ENCODE peak calls at places on chromosome 17, in six cellular contexts. One of them, this sample, is unnamed.

GRCh38 chr17:62703269-62703775 is 75.9 kb downstream of the MRC2 start:
- DNase-seq in EL: peak; percentile 74
- DNase-seq in osteocyte: no peak
- DNase-seq in NCI-H460: peak; percentile 49
- DNase-seq in breast epithelium: peak; percentile 57
- DNase-seq in HT-29: peak; percentile 49
- DNase-seq in this sample: no peak

GRCh38 chr17:15271731-15272130 is 6.6 kb upstream of the PMP22 start:
- DNase-seq in osteocyte: no peak
- DNase-seq in breast epithelium: no peak
- DNase-seq in EL: no peak
- DNase-seq in HT-29: no peak
- DNase-seq in NCI-H460: no peak
- DNase-seq in this sample: no peak

GRCh38 chr17:83050651-83051422 is 28.6 kb upstream of the METRNL start:
- DNase-seq in EL: no peak
- DNase-seq in HT-29: no peak
- DNase-seq in osteocyte: no peak
- DNase-seq in NCI-H460: no peak
- DNase-seq in breast epithelium: no peak
- DNase-seq in this sample: no peak

GRCh38 chr17:18319604-18320256 is 4.6 kb downstream of the SMCR8 start:
- DNase-seq in NCI-H460: no peak
- DNase-seq in osteocyte: no peak
- DNase-seq in breast epithelium: no peak
- DNase-seq in HT-29: no peak
- DNase-seq in EL: peak; percentile 51
- DNase-seq in this sample: peak; percentile 31

GRCh38 chr17:15213381-15214087 is 51.6 kb downstream of the PMP22 start:
- DNase-seq in osteocyte: no peak
- DNase-seq in HT-29: peak; percentile 4
- DNase-seq in EL: peak; percentile 43
- DNase-seq in NCI-H460: peak; percentile 20
- DNase-seq in breast epithelium: no peak
- DNase-seq in this sample: no peak

GRCh38 chr17:73943416-73943770 is 260.1 kb upstream of the RPL38 start:
- DNase-seq in NCI-H460: no peak
- DNase-seq in osteocyte: peak; percentile 54
- DNase-seq in EL: no peak
- DNase-seq in HT-29: no peak
- DNase-seq in breast epithelium: no peak
- DNase-seq in this sample: no peak

GRCh38 chr17:80766290-80766689 is 221.7 kb downstream of the RPTOR start:
- DNase-seq in breast epithelium: no peak
- DNase-seq in NCI-H460: no peak
- DNase-seq in osteocyte: no peak
- DNase-seq in HT-29: no peak
- DNase-seq in EL: no peak
- DNase-seq in this sample: no peak

GRCh38 chr17:77322284-77322533 is 181.4 kb downstream of the SEC14L1 start:
- DNase-seq in breast epithelium: no peak
- DNase-seq in NCI-H460: no peak
- DNase-seq in HT-29: peak; percentile 50
- DNase-seq in osteocyte: no peak
- DNase-seq in EL: no peak
- DNase-seq in this sample: no peak

GRCh38 chr17:3796110-3796821 is 4.7 kb downstream of the ITGAE start:
- DNase-seq in EL: no peak
- DNase-seq in osteocyte: no peak
- DNase-seq in NCI-H460: no peak
- DNase-seq in HT-29: no peak
- DNase-seq in breast epithelium: peak; percentile 36
- DNase-seq in this sample: peak; percentile 74

GRCh38 chr17:42484304-42484703 is 25.6 kb downstream of the ATP6V0A1 start:
- DNase-seq in NCI-H460: no peak
- DNase-seq in EL: no peak
- DNase-seq in breast epithelium: peak; percentile 52
- DNase-seq in osteocyte: no peak
- DNase-seq in HT-29: no peak
- DNase-seq in this sample: peak; percentile 89

GRCh38 chr17:10631048-10631700 is 25.9 kb downstream of the MYH3 start:
- DNase-seq in breast epithelium: no peak
- DNase-seq in EL: peak; percentile 40
- DNase-seq in NCI-H460: peak; percentile 27
- DNase-seq in HT-29: no peak
- DNase-seq in osteocyte: no peak
- DNase-seq in this sample: peak; percentile 25

GRCh38 chr17:17053446-17054379 is 11.5 kb downstream of the MPRIP start:
- DNase-seq in osteocyte: no peak
- DNase-seq in EL: no peak
- DNase-seq in NCI-H460: no peak
- DNase-seq in HT-29: no peak
- DNase-seq in breast epithelium: no peak
- DNase-seq in this sample: no peak

GRCh38 chr17:36726199-36726598 is 124.8 kb downstream of the MRM1 start:
- DNase-seq in HT-29: no peak
- DNase-seq in osteocyte: no peak
- DNase-seq in NCI-H460: no peak
- DNase-seq in breast epithelium: no peak
- DNase-seq in EL: no peak
- DNase-seq in this sample: no peak

GRCh38 chr17:76267051-76267576 is 2.0 kb downstream of the UBALD2 start:
- DNase-seq in NCI-H460: no peak
- DNase-seq in osteocyte: no peak
- DNase-seq in breast epithelium: no peak
- DNase-seq in HT-29: no peak
- DNase-seq in EL: no peak
- DNase-seq in this sample: no peak

GRCh38 chr17:50547736-50548083 is 736 bp downstream of the SPATA20 start:
- DNase-seq in breast epithelium: no peak
- DNase-seq in HT-29: no peak
- DNase-seq in NCI-H460: no peak
- DNase-seq in EL: no peak
- DNase-seq in osteocyte: no peak
- DNase-seq in this sample: peak; percentile 37

GRCh38 chr17:59328534-59329095 is 2.8 kb upstream of the YPEL2 start:
- DNase-seq in NCI-H460: no peak
- DNase-seq in breast epithelium: no peak
- DNase-seq in HT-29: no peak
- DNase-seq in osteocyte: no peak
- DNase-seq in EL: no peak
- DNase-seq in this sample: no peak

GRCh38 chr17:54439816-54440215 is 460.8 kb upstream of the TOM1L1 start:
- DNase-seq in breast epithelium: no peak
- DNase-seq in NCI-H460: no peak
- DNase-seq in HT-29: no peak
- DNase-seq in EL: no peak
- DNase-seq in osteocyte: no peak
- DNase-seq in this sample: no peak

GRCh38 chr17:62950067-62950466 is 16.0 kb upstream of the TANC2 start:
- DNase-seq in NCI-H460: no peak
- DNase-seq in EL: peak; percentile 69
- DNase-seq in osteocyte: no peak
- DNase-seq in breast epithelium: no peak
- DNase-seq in HT-29: no peak
- DNase-seq in this sample: peak; percentile 94

GRCh38 chr17:19327039-19327776 is 35.3 kb downstream of the B9D1 start:
- DNase-seq in EL: peak; percentile 86
- DNase-seq in osteocyte: no peak
- DNase-seq in NCI-H460: no peak
- DNase-seq in breast epithelium: peak; percentile 69
- DNase-seq in HT-29: peak; percentile 36
- DNase-seq in this sample: no peak

GRCh38 chr17:80523054-80523744 is 21.4 kb upstream of the RPTOR start:
- DNase-seq in HT-29: no peak
- DNase-seq in NCI-H460: no peak
- DNase-seq in EL: no peak
- DNase-seq in breast epithelium: no peak
- DNase-seq in osteocyte: no peak
- DNase-seq in this sample: no peak

GRCh38 chr17:77884967-77885641 is 73.4 kb upstream of the TNRC6C start:
- DNase-seq in osteocyte: no peak
- DNase-seq in NCI-H460: no peak
- DNase-seq in HT-29: no peak
- DNase-seq in EL: no peak
- DNase-seq in breast epithelium: no peak
- DNase-seq in this sample: no peak

GRCh38 chr17:77963441-77963840 is 4.9 kb downstream of the TNRC6C start:
- DNase-seq in breast epithelium: peak; percentile 37
- DNase-seq in EL: peak; percentile 76
- DNase-seq in HT-29: no peak
- DNase-seq in NCI-H460: no peak
- DNase-seq in osteocyte: peak; percentile 81
- DNase-seq in this sample: peak; percentile 42

GRCh38 chr17:8894189-8894611 is 26.7 kb upstream of the PIK3R6 start:
- DNase-seq in breast epithelium: no peak
- DNase-seq in NCI-H460: no peak
- DNase-seq in osteocyte: no peak
- DNase-seq in EL: no peak
- DNase-seq in HT-29: no peak
- DNase-seq in this sample: no peak

GRCh38 chr17:46764709-46765401 is 53.6 kb downstream of the WNT3 start:
- DNase-seq in EL: peak; percentile 99
- DNase-seq in NCI-H460: no peak
- DNase-seq in osteocyte: peak; percentile 66
- DNase-seq in breast epithelium: peak; percentile 49
- DNase-seq in HT-29: no peak
- DNase-seq in this sample: no peak

GRCh38 chr17:49343273-49343672 is 18.8 kb downstream of the ZNF652 start:
- DNase-seq in breast epithelium: no peak
- DNase-seq in HT-29: no peak
- DNase-seq in osteocyte: no peak
- DNase-seq in NCI-H460: no peak
- DNase-seq in EL: peak; percentile 68
- DNase-seq in this sample: no peak

GRCh38 chr17:49342575-49342936 is 19.5 kb downstream of the ZNF652 start:
- DNase-seq in HT-29: no peak
- DNase-seq in EL: peak; percentile 14
- DNase-seq in breast epithelium: no peak
- DNase-seq in NCI-H460: no peak
- DNase-seq in osteocyte: no peak
- DNase-seq in this sample: no peak

GRCh38 chr17:63760771-63761539 is 12.4 kb downstream of the CCDC47 start:
- DNase-seq in EL: peak; percentile 53
- DNase-seq in HT-29: no peak
- DNase-seq in NCI-H460: no peak
- DNase-seq in breast epithelium: no peak
- DNase-seq in osteocyte: no peak
- DNase-seq in this sample: no peak